ENCODE peak calls at places on chromosome 5, in seven cellular contexts. G is fibroblast of pulmonary artery, Z is ovary, A is left ventricle myocardium inferior, P is foreskin fibroblast, I is cardiac fibroblast, H is lower lobe of right lung. W is an unnamed sample.

GRCh38 chr5:19496056-19496455 is 491.9 kb downstream of the CDH18 start:
- DNase-seq in G (no peak), Z (no peak), A (no peak), P (no peak), I (no peak), H (no peak), W (no peak)

GRCh38 chr5:68757813-68758212 is 336.0 kb upstream of the SLC30A5 start:
- DNase-seq in G (no peak), Z (no peak), A (no peak), P (no peak), I (no peak), H (no peak), W (no peak)

GRCh38 chr5:54645888-54646284 is 128.3 kb downstream of the SNX18 start:
- DNase-seq in G (peak; percentile 51), Z (no peak), A (no peak), P (no peak), I (peak; percentile 69), H (no peak), W (no peak)

GRCh38 chr5:158017433-158017832 is 158.5 kb upstream of the CLINT1 start:
- DNase-seq in G (no peak), Z (no peak), A (no peak), P (no peak), I (no peak), H (no peak), W (no peak)

GRCh38 chr5:158121678-158122077 is 262.7 kb upstream of the CLINT1 start:
- DNase-seq in G (no peak), Z (no peak), A (no peak), P (no peak), I (no peak), H (no peak), W (no peak)

GRCh38 chr5:33162057-33162456 is 278.7 kb upstream of the TARS1 start:
- DNase-seq in G (no peak), Z (no peak), A (no peak), P (no peak), I (no peak), H (no peak), W (no peak)

GRCh38 chr5:116382874-116383266 is 191.8 kb downstream of the SEMA6A start:
- DNase-seq in G (no peak), Z (no peak), A (no peak), P (no peak), I (no peak), H (no peak), W (no peak)

GRCh38 chr5:56099346-56099745 is 104.6 kb upstream of the IL6ST start:
- DNase-seq in G (peak; percentile 94), Z (no peak), A (no peak), P (peak; percentile 82), I (peak; percentile 96), H (no peak), W (peak; percentile 53)

GRCh38 chr5:174337276-174338203 is 292.0 kb downstream of the NSG2 start:
- DNase-seq in G (no peak), Z (no peak), A (no peak), P (no peak), I (no peak), H (no peak), W (no peak)

GRCh38 chr5:128081111-128081865 is 2.3 kb upstream of the SLC12A2 start:
- DNase-seq in G (peak; percentile 38), Z (no peak), A (no peak), P (no peak), I (peak; percentile 20), H (no peak), W (no peak)

GRCh38 chr5:74201334-74202081 is 439.0 kb downstream of the ENC1 start:
- DNase-seq in G (peak; percentile 46), Z (no peak), A (peak; percentile 44), P (no peak), I (peak; percentile 23), H (no peak), W (no peak)

GRCh38 chr5:61796773-61797172 is 464.7 kb downstream of the ZSWIM6 start:
- DNase-seq in G (no peak), Z (no peak), A (no peak), P (no peak), I (no peak), H (no peak), W (no peak)

GRCh38 chr5:177429248-177430045 is 3.0 kb downstream of the GRK6 start:
- DNase-seq in G (no peak), Z (no peak), A (peak; percentile 67), P (no peak), I (no peak), H (peak; percentile 90), W (no peak)

GRCh38 chr5:174273325-174273724 is 227.8 kb downstream of the NSG2 start:
- DNase-seq in G (no peak), Z (no peak), A (no peak), P (no peak), I (no peak), H (no peak), W (no peak)

GRCh38 chr5:173923236-173924104 is 35.3 kb downstream of the CPEB4 start:
- DNase-seq in G (peak; percentile 49), Z (no peak), A (no peak), P (no peak), I (peak; percentile 71), H (no peak), W (no peak)

GRCh38 chr5:122311888-122312669 is at the start of gene SNCAIP:
- DNase-seq in G (peak; percentile 36), Z (peak; percentile 63), A (peak; percentile 39), P (peak; percentile 47), I (peak; percentile 48), H (peak; percentile 59), W (no peak)

GRCh38 chr5:61301820-61302563 is 30.1 kb upstream of the ZSWIM6 start:
- DNase-seq in G (peak; percentile 99), Z (peak; percentile 25), A (peak; percentile 35), P (peak; percentile 98), I (peak; percentile 98), H (peak; percentile 71), W (peak; percentile 97)

DNA sequence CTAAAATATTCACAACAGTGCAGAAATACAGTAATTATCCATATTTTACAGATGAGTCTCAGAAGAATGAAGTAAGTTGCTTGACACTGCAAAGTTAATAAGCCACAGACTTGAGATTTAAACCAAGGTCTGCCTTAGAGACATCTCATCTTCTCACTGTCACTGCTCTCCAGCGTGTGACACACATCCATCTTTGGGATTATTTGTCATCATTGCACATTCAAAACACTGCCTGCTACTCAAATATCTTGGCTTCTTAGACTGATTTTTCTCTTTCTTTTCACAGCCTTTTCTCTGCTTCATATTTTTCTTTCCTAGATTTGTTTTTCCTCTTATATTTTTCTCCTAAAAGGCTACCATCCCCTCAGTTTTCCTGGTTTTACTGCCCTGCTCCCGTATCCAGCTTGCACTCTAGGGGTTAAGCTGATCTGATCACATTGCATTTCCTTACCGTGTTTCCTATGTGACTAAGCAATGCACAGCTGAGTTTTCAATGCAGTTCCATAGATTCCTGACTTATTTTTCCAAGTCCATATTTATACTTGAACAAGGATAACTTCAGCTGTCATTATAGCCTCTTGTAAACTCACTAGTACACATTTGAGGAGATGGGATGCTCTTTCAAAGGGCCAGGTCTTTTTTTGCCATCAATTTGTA is 353.0 kb downstream of the PLK2 start:
- DNase-seq in G (no peak), Z (no peak), A (no peak), P (no peak), I (no peak), H (no peak), W (no peak)
- H3K4me3 ChIP-seq in G (no peak overlapping the region), Z (no peak overlapping the region), A (no peak overlapping the region), P (no peak overlapping the region), I (no peak overlapping the region), H (no peak overlapping the region), W (no peak overlapping the region)

GRCh38 chr5:155728857-155729683 is 597.9 kb upstream of the SGCD start:
- DNase-seq in G (no peak), Z (peak; percentile 18), A (peak; percentile 42), P (no peak), I (no peak), H (peak; percentile 36), W (no peak)
- TF ChIP-seq CTCF in G (no peak), Z (no peak), A (no peak), P (no peak), I (no peak), H (no peak), W (no peak)

GRCh38 chr5:133527311-133527710 is 85.0 kb downstream of the FSTL4 start:
- DNase-seq in G (no peak), Z (no peak), A (no peak), P (no peak), I (no peak), H (no peak), W (no peak)
- H3K4me3 ChIP-seq in G (no peak overlapping the region), Z (no peak overlapping the region), A (no peak overlapping the region), P (no peak overlapping the region), I (no peak overlapping the region), H (no peak overlapping the region), W (no peak overlapping the region)

GRCh38 chr5:3099954-3100353 is 348.5 kb upstream of the IRX2 start:
- DNase-seq in G (no peak), Z (no peak), A (no peak), P (no peak), I (no peak), H (no peak), W (no peak)

GRCh38 chr5:3098821-3099220 is 347.3 kb upstream of the IRX2 start:
- DNase-seq in G (no peak), Z (no peak), A (no peak), P (no peak), I (no peak), H (no peak), W (no peak)

GRCh38 chr5:3101561-3101960 is 350.1 kb upstream of the IRX2 start:
- DNase-seq in G (no peak), Z (no peak), A (no peak), P (no peak), I (no peak), H (no peak), W (no peak)

GRCh38 chr5:3100921-3101551 is 349.6 kb upstream of the IRX2 start:
- DNase-seq in G (no peak), Z (no peak), A (no peak), P (no peak), I (no peak), H (no peak), W (no peak)

GRCh38 chr5:3099526-3099925 is 348.0 kb upstream of the IRX2 start:
- DNase-seq in G (no peak), Z (no peak), A (no peak), P (no peak), I (no peak), H (no peak), W (no peak)
- TF ChIP-seq CTCF in G (no peak), Z (no peak), A (no peak), P (no peak), I (no peak), H (no peak), W (no peak)

W was measured in AG09309.